ENCODE peak calls at places on chromosome 14, in four cellular contexts. D, K, H and A are unnamed samples.
A peak's percentile ranks its signal among the peaks of the same experiment; 100 is the strongest.

GRCh38 chr14:28163261-28163660 is 603.3 kb upstream of the FOXG1 start:
- DNase-seq in D (no peak), K (no peak), H (no peak), A (no peak)

GRCh38 chr14:36129181-36129580 is 47.3 kb downstream of the PTCSC3 start:
- DNase-seq in D (no peak), K (no peak), H (no peak), A (no peak)

GRCh38 chr14:61659582-61659981 is 35.7 kb upstream of the HIF1A start:
- DNase-seq in D (no peak), K (peak; percentile 66), H (no peak), A (no peak)

GRCh38 chr14:76941544-76942287 is 86.8 kb downstream of the IRF2BPL start:
- DNase-seq in D (no peak), K (no peak), H (no peak), A (no peak)

GRCh38 chr14:90720336-90720735 is 95.9 kb downstream of the TTC7B start:
- DNase-seq in D (no peak), K (no peak), H (no peak), A (no peak)

GRCh38 chr14:62143235-62143634 is 381.0 kb downstream of the SNAPC1 start:
- DNase-seq in D (no peak), K (peak; percentile 88), H (no peak), A (no peak)

GRCh38 chr14:28975084-28975483 is 208.5 kb downstream of the FOXG1 start:
- DNase-seq in D (no peak), K (no peak), H (no peak), A (no peak)

GRCh38 chr14:81710232-81710845 is 176.7 kb upstream of the SEL1L start:
- DNase-seq in D (peak; percentile 45), K (peak; percentile 11), H (no peak), A (no peak)

GRCh38 chr14:103871596-103872480 is 24.5 kb upstream of the PPP1R13B start:
- DNase-seq in D (no peak), K (no peak), H (no peak), A (no peak)

GRCh38 chr14:99334277-99334676 is 62.3 kb upstream of the BCL11B start:
- DNase-seq in D (no peak), K (no peak), H (no peak), A (no peak)

GRCh38 chr14:34256223-34256622 is 205.8 kb downstream of the SPTSSA start:
- DNase-seq in D (no peak), K (no peak), H (no peak), A (no peak)

GRCh38 chr14:94646066-94646465 is 33.9 kb downstream of the SERPINA3 start:
- DNase-seq in D (no peak), K (no peak), H (no peak), A (no peak)

GRCh38 chr14:99514552-99515300 is 33.5 kb downstream of the CCNK start:
- DNase-seq in D (no peak), K (no peak), H (no peak), A (no peak)

GRCh38 chr14:91980157-91980556 is 32.7 kb upstream of the FBLN5 start:
- DNase-seq in D (no peak), K (peak; percentile 88), H (peak; percentile 82), A (peak; percentile 90)

GRCh38 chr14:99247772-99248171 is 24.2 kb downstream of the BCL11B start:
- DNase-seq in D (no peak), K (no peak), H (no peak), A (no peak)

GRCh38 chr14:88364710-88365413 is 20.6 kb upstream of the SPATA7 start:
- DNase-seq in D (no peak), K (no peak), H (no peak), A (no peak)

GRCh38 chr14:102873131-102873530 is 49.3 kb upstream of the AMN start:
- DNase-seq in D (no peak), K (no peak), H (no peak), A (no peak)

GRCh38 chr14:105867961-105868599 is 341.7 kb downstream of the TMEM121 start:
- DNase-seq in D (peak; percentile 3), K (no peak), H (no peak), A (no peak)